ENCODE peak calls at places on chromosomes 5 and 9, in seven cellular contexts. F, I, E, P, O, W and U are unnamed samples.

GRCh38 chr5:136053336-136054121 is 24.7 kb downstream of the TGFBI start:
- DNase-seq in W (peak), F (no peak), I (no peak), E (peak), P (peak), O (no peak), U (no peak)

GRCh38 chr9:119951591-119951990 is 582.4 kb upstream of the BRINP1 start:
- DNase-seq in P (no peak), I (no peak), W (no peak), F (no peak), E (peak), O (no peak), U (no peak)

GRCh38 chr5:6719417-6719816 is 6.2 kb downstream of the TENT4A start:
- DNase-seq in O (no peak), P (no peak), F (no peak), W (no peak), E (no peak), I (no peak), U (no peak)

GRCh38 chr5:71790433-71790832 is 71.4 kb downstream of the CARTPT start:
- DNase-seq in P (no peak), W (no peak), O (no peak), E (no peak), F (no peak), I (no peak), U (no peak)

GRCh38 chr9:113581865-113582697 is 118.6 kb downstream of the RGS3 start:
- DNase-seq in E (peak), W (peak), O (peak), I (peak), F (no peak), P (no peak), U (peak)

GRCh38 chr5:173645897-173646574 is 29.6 kb upstream of the BOD1 start:
- DNase-seq in P (no peak), W (peak), I (no peak), F (no peak), E (no peak), O (no peak), U (no peak)

GRCh38 chr9:101995231-101995630 is 256.8 kb upstream of the GRIN3A start:
- DNase-seq in O (no peak), W (no peak), P (no peak), F (no peak), E (no peak), I (no peak), U (no peak)

GRCh38 chr9:13705913-13706312 is 426.4 kb upstream of the MPDZ start:
- DNase-seq in O (no peak), I (no peak), W (peak), E (peak), P (no peak), F (no peak), U (no peak)

GRCh38 chr5:65103674-65104035 is 334.9 kb downstream of the CWC27 start:
- DNase-seq in P (no peak), E (no peak), O (no peak), W (no peak), F (no peak), I (no peak), U (no peak)

GRCh38 chr5:135364416-135365262 is 34.4 kb downstream of the MACROH2A1 start:
- DNase-seq in E (no peak), W (no peak), O (no peak), P (no peak), I (no peak), F (peak), U (no peak)

GRCh38 chr9:84839538-84839937 is 170.0 kb downstream of the NTRK2 start:
- DNase-seq in E (peak), F (no peak), P (no peak), I (no peak), O (no peak), W (peak), U (no peak)

GRCh38 chr5:139443766-139444473 is 4.6 kb upstream of the DNAJC18 start:
- DNase-seq in O (no peak), W (peak), F (no peak), E (peak), P (no peak), I (no peak), U (no peak)

GRCh38 chr5:142403583-142403982 is 78.8 kb upstream of the SPRY4 start:
- DNase-seq in W (no peak), F (no peak), P (no peak), E (no peak), I (no peak), O (no peak), U (no peak)

GRCh38 chr9:136050706-136051567 is 44.2 kb downstream of the NACC2 start:
- DNase-seq in W (no peak), I (peak), O (no peak), E (peak), P (no peak), F (no peak), U (no peak)

GRCh38 chr9:6415266-6415665 is 2.3 kb downstream of the UHRF2 start:
- DNase-seq in W (peak), F (no peak), P (no peak), O (no peak), I (no peak), E (no peak), U (no peak)

GRCh38 chr5:50658243-50658642 is 8.2 kb upstream of the PARP8 start:
- DNase-seq in O (no peak), W (no peak), P (no peak), E (no peak), F (no peak), I (no peak), U (no peak)

GRCh38 chr9:21294904-21295538 is 10.1 kb downstream of the IFNA5 start:
- DNase-seq in I (peak), F (no peak), P (no peak), O (peak), E (no peak), W (no peak), U (peak)

GRCh38 chr9:22446589-22446949 is at the start of gene DMRTA1:
- DNase-seq in I (peak), O (no peak), W (peak), P (peak), F (peak), E (peak), U (no peak)

GRCh38 chr5:137648361-137648760 is 87.5 kb downstream of the KLHL3 start:
- DNase-seq in E (no peak), P (no peak), O (no peak), W (no peak), F (no peak), I (no peak), U (no peak)

GRCh38 chr9:116175616-116176015 is 22.0 kb downstream of the PAPPA start:
- DNase-seq in E (no peak), F (no peak), W (peak), I (no peak), O (no peak), P (no peak), U (no peak)

GRCh38 chr9:87713278-87713989 is 12.5 kb upstream of the CTSL start:
- DNase-seq in P (no peak), E (peak), F (no peak), I (no peak), W (peak), O (no peak), U (no peak)

GRCh38 chr5:42467572-42467971 is 44.3 kb downstream of the GHR start:
- DNase-seq in W (no peak), O (no peak), F (no peak), I (no peak), P (no peak), E (no peak), U (no peak)

GRCh38 chr5:134028496-134028895 is 23.7 kb upstream of the VDAC1 start:
- DNase-seq in E (no peak), O (no peak), F (no peak), P (no peak), W (no peak), I (no peak), U (no peak)

GRCh38 chr5:148445578-148445977 is 61.8 kb downstream of the FBXO38 start:
- DNase-seq in O (no peak), W (no peak), I (no peak), P (no peak), F (no peak), E (no peak), U (no peak)

GRCh38 chr5:40653221-40654022 is 26.3 kb upstream of the PTGER4 start:
- DNase-seq in P (no peak), W (no peak), O (no peak), E (no peak), F (no peak), I (no peak), U (no peak)

GRCh38 chr5:77683171-77683732 is 44.7 kb upstream of the OTP start:
- DNase-seq in P (no peak), F (no peak), E (no peak), O (no peak), W (no peak), I (no peak), U (no peak)

GRCh38 chr9:124390812-124391658 is 24.2 kb downstream of the PSMB7 start:
- DNase-seq in E (peak), F (no peak), P (no peak), I (no peak), O (no peak), W (peak), U (no peak)

GRCh38 chr9:37575921-37576721 is at the start of gene FBXO10:
- DNase-seq in O (peak), P (peak), E (peak), W (peak), F (peak), I (peak), U (no peak)

GRCh38 chr5:125142439-125142838 is 396.0 kb upstream of the ZNF608 start:
- DNase-seq in W (peak), O (no peak), F (no peak), I (no peak), P (no peak), E (no peak), U (no peak)